ENCODE peak calls at places on chromosomes 13 and 19, in five cellular contexts. R, Y, F, Q and J are unnamed samples.

GRCh38 chr13:98798849-98799645 is 46.6 kb upstream of the SLC15A1 start:
- DNase-seq in F (peak), Q (no peak), R (no peak), Y (no peak), J (no peak)

GRCh38 chr19:3668331-3669133 is 31.7 kb downstream of the PIP5K1C start:
- DNase-seq in Q (no peak), F (no peak), Y (no peak), R (no peak), J (no peak)

GRCh38 chr13:42747399-42747873 is 33.9 kb upstream of the FAM216B start:
- DNase-seq in R (no peak), F (peak), Q (no peak), Y (no peak), J (no peak)

GRCh38 chr19:48102870-48103751 is 7.5 kb downstream of the PLA2G4C start:
- DNase-seq in Q (no peak), R (no peak), F (peak), Y (no peak), J (peak)

GRCh38 chr19:29896790-29897189 is 45.2 kb upstream of the URI1 start:
- DNase-seq in R (no peak), Q (no peak), F (no peak), Y (no peak), J (no peak)

GRCh38 chr19:43738780-43739211 is 16.0 kb downstream of the SMG9 start:
- DNase-seq in Q (no peak), Y (no peak), R (no peak), F (no peak), J (no peak)

GRCh38 chr19:47240996-47241918 is 10.3 kb upstream of the BBC3 start:
- DNase-seq in F (peak), Y (peak), R (no peak), Q (peak), J (peak)

GRCh38 chr13:113403255-113404104 is 39.5 kb upstream of the GRTP1 start:
- DNase-seq in Y (no peak), Q (peak), R (no peak), F (no peak), J (no peak)

GRCh38 chr13:113049521-113049941 is 56.1 kb upstream of the F7 start:
- DNase-seq in F (peak), Q (peak), Y (no peak), R (no peak), J (no peak)

GRCh38 chr19:47037766-47038165 is 10.7 kb downstream of the TMEM160 start:
- DNase-seq in Y (no peak), R (no peak), Q (no peak), F (no peak), J (no peak)

GRCh38 chr19:50328257-50329145 is 676 bp downstream of the KCNC3 start:
- DNase-seq in Y (no peak), F (peak), Q (no peak), R (no peak), J (no peak)

GRCh38 chr13:107827840-107828549 is 387.3 kb downstream of the LIG4 start:
- DNase-seq in F (no peak), Y (no peak), Q (no peak), R (no peak), J (no peak)

GRCh38 chr19:53092723-53093122 is 10.5 kb downstream of the ZNF160 start:
- DNase-seq in Y (no peak), F (no peak), Q (no peak), R (no peak), J (no peak)

GRCh38 chr13:30978981-30979956 is 46.8 kb downstream of the TEX26 start:
- DNase-seq in Q (no peak), Y (no peak), F (no peak), R (peak), J (no peak)

GRCh38 chr19:36488816-36489138 is 584 bp downstream of the ZNF566 start:
- DNase-seq in Y (no peak), Q (no peak), F (peak), R (no peak), J (no peak)

GRCh38 chr19:52941941-52942370 is 18.7 kb upstream of the ZNF888 start:
- DNase-seq in Y (peak), F (peak), Q (peak), R (no peak), J (no peak)

GRCh38 chr13:26881154-26881553 is 120.6 kb upstream of the GPR12 start:
- DNase-seq in F (peak), R (no peak), Y (no peak), Q (no peak), J (no peak)

GRCh38 chr13:33401238-33401637 is 115.7 kb upstream of the STARD13 start:
- DNase-seq in R (no peak), Q (no peak), Y (no peak), F (no peak), J (no peak)

GRCh38 chr13:27969073-27969865 is at the start of gene CDX2:
- DNase-seq in F (no peak), R (no peak), Y (no peak), Q (no peak), J (no peak)

GRCh38 chr13:31859546-31859945 is 120.2 kb downstream of the RXFP2 start:
- DNase-seq in Y (no peak), R (no peak), F (no peak), Q (no peak), J (no peak)

GRCh38 chr13:113655358-113656014 is 2.5 kb downstream of the ATP4B start:
- DNase-seq in Y (no peak), F (no peak), R (no peak), Q (peak), J (no peak)

GRCh38 chr13:81714513-81714912 is 1373.6 kb upstream of the SPRY2 start:
- DNase-seq in F (no peak), Y (no peak), Q (no peak), R (no peak), J (no peak)

GRCh38 chr13:112940236-112940635 is 28.8 kb upstream of the MCF2L start:
- DNase-seq in F (no peak), R (no peak), Q (no peak), Y (no peak), J (no peak)

GRCh38 chr13:82803341-82803740 is 1078.9 kb downstream of the SLITRK1 start:
- DNase-seq in F (no peak), Y (no peak), Q (no peak), R (no peak), J (no peak)

DNA sequence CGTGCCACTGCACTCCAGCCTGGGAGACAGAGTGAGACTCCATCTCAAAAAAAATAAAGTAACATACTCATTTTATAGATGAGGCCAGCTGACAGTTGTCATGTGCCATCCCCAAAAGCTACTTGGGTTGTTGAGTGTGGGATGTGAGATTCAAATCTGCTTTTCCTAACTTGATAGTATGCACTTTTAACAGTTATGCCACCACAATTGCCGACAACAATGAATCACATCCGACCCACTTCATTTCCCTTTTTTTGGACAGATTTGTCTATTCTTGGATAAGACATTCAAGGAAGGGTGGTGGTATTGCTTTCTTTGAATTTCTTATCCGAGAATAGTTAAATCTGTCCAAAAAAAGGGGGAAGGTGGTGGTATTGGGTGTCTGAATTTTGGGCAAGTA is 16.3 kb upstream of the DNMT1 start:
- DNase-seq in Q (no peak), F (no peak), R (no peak), Y (no peak), J (no peak)
- TF ChIP-seq CTCF in Q (no peak), F (no peak), R (no peak), Y (no peak), J (no peak)

GRCh38 chr19:32489971-32490370 is 84.4 kb downstream of the DPY19L3 start:
- DNase-seq in F (peak), R (no peak), Q (no peak), Y (no peak), J (no peak)
- TF ChIP-seq CTCF in F (no peak), R (no peak), Q (no peak), Y (no peak), J (no peak)

GRCh38 chr19:7928741-7929701 is 3.1 kb upstream of the CTXN1 start:
- DNase-seq in R (no peak), F (peak), Q (peak), Y (peak), J (no peak)
- TF ChIP-seq CTCF in R (peak), F (peak), Q (peak), Y (peak), J (peak)

GRCh38 chr19:42465827-42466280 is 23.1 kb upstream of the CXCL17 start:
- DNase-seq in F (no peak), R (no peak), Y (no peak), Q (no peak), J (no peak)
- TF ChIP-seq CTCF in F (no peak), R (no peak), Y (no peak), Q (no peak), J (no peak)

GRCh38 chr19:56191115-56191514 is 6.5 kb downstream of the ZSCAN5B start:
- DNase-seq in F (no peak), Q (no peak), Y (no peak), R (no peak), J (no peak)
- TF ChIP-seq CTCF in F (no peak), Q (no peak), Y (no peak), R (no peak), J (no peak)